ENCODE peak calls at places on chromosomes 3 and 15, in five cellular contexts. One of them, this sample, is unnamed.

GRCh38 chr15:67125589-67126502 is 60.4 kb downstream of the SMAD3 start:
- DNase-seq in dermis blood vessel endothelial cell: peak; percentile 94
- DNase-seq in progenitor cell of endocrine pancreas: no peak
- DNase-seq in naive thymus-derived CD8-positive, alpha-beta T cell: no peak
- DNase-seq in HEK293T: no peak
- DNase-seq in this sample: no peak

GRCh38 chr3:23820888-23821287 is 15.1 kb downstream of the UBE2E1 start:
- DNase-seq in dermis blood vessel endothelial cell: no peak
- DNase-seq in progenitor cell of endocrine pancreas: no peak
- DNase-seq in naive thymus-derived CD8-positive, alpha-beta T cell: no peak
- DNase-seq in HEK293T: no peak
- DNase-seq in this sample: no peak

GRCh38 chr15:78730955-78731354 is 80.3 kb downstream of the ADAMTS7 start:
- DNase-seq in dermis blood vessel endothelial cell: no peak
- DNase-seq in progenitor cell of endocrine pancreas: no peak
- DNase-seq in naive thymus-derived CD8-positive, alpha-beta T cell: no peak
- DNase-seq in HEK293T: no peak
- DNase-seq in this sample: no peak

GRCh38 chr3:128041378-128041777 is 10.9 kb upstream of the SEC61A1 start:
- DNase-seq in dermis blood vessel endothelial cell: no peak
- DNase-seq in progenitor cell of endocrine pancreas: no peak
- DNase-seq in naive thymus-derived CD8-positive, alpha-beta T cell: no peak
- DNase-seq in HEK293T: no peak
- DNase-seq in this sample: no peak

GRCh38 chr3:101377796-101378195 is 57.4 kb upstream of the IMPG2 start:
- DNase-seq in dermis blood vessel endothelial cell: no peak
- DNase-seq in progenitor cell of endocrine pancreas: no peak
- DNase-seq in naive thymus-derived CD8-positive, alpha-beta T cell: no peak
- DNase-seq in HEK293T: no peak
- DNase-seq in this sample: no peak

GRCh38 chr15:100457201-100457600 is 71.5 kb downstream of the CERS3 start:
- DNase-seq in dermis blood vessel endothelial cell: peak; percentile 2
- DNase-seq in progenitor cell of endocrine pancreas: no peak
- DNase-seq in naive thymus-derived CD8-positive, alpha-beta T cell: no peak
- DNase-seq in HEK293T: no peak
- DNase-seq in this sample: no peak

GRCh38 chr3:172201136-172201989 is 162.0 kb downstream of the FNDC3B start:
- DNase-seq in dermis blood vessel endothelial cell: peak; percentile 92
- DNase-seq in progenitor cell of endocrine pancreas: no peak
- DNase-seq in naive thymus-derived CD8-positive, alpha-beta T cell: no peak
- DNase-seq in HEK293T: no peak
- DNase-seq in this sample: no peak

GRCh38 chr15:53962646-53963561 is 15.3 kb upstream of the UNC13C start:
- DNase-seq in dermis blood vessel endothelial cell: peak; percentile 20
- DNase-seq in progenitor cell of endocrine pancreas: peak; percentile 10
- DNase-seq in naive thymus-derived CD8-positive, alpha-beta T cell: no peak
- DNase-seq in HEK293T: peak; percentile 10
- DNase-seq in this sample: no peak

GRCh38 chr3:165336786-165337185 is 140.6 kb upstream of the SLITRK3 start:
- DNase-seq in dermis blood vessel endothelial cell: no peak
- DNase-seq in progenitor cell of endocrine pancreas: no peak
- DNase-seq in naive thymus-derived CD8-positive, alpha-beta T cell: no peak
- DNase-seq in HEK293T: no peak
- DNase-seq in this sample: no peak

GRCh38 chr15:58934521-58934920 is 1.0 kb upstream of the SLTM start:
- DNase-seq in dermis blood vessel endothelial cell: no peak
- DNase-seq in progenitor cell of endocrine pancreas: no peak
- DNase-seq in naive thymus-derived CD8-positive, alpha-beta T cell: no peak
- DNase-seq in HEK293T: no peak
- DNase-seq in this sample: no peak

GRCh38 chr15:66145242-66146182 is 108.0 kb downstream of the MEGF11 start:
- DNase-seq in dermis blood vessel endothelial cell: no peak
- DNase-seq in progenitor cell of endocrine pancreas: no peak
- DNase-seq in naive thymus-derived CD8-positive, alpha-beta T cell: no peak
- DNase-seq in HEK293T: no peak
- DNase-seq in this sample: no peak

GRCh38 chr3:41450416-41451231 is 251.3 kb downstream of the CTNNB1 start:
- DNase-seq in dermis blood vessel endothelial cell: peak; percentile 4
- DNase-seq in progenitor cell of endocrine pancreas: no peak
- DNase-seq in naive thymus-derived CD8-positive, alpha-beta T cell: no peak
- DNase-seq in HEK293T: peak; percentile 61
- DNase-seq in this sample: no peak

GRCh38 chr3:174820885-174821284 is 38.2 kb upstream of the NAALADL2 start:
- DNase-seq in dermis blood vessel endothelial cell: no peak
- DNase-seq in progenitor cell of endocrine pancreas: no peak
- DNase-seq in naive thymus-derived CD8-positive, alpha-beta T cell: no peak
- DNase-seq in HEK293T: no peak
- DNase-seq in this sample: no peak

GRCh38 chr3:111715911-111716523 is 120.9 kb upstream of the ZBED2 start:
- DNase-seq in dermis blood vessel endothelial cell: peak; percentile 78
- DNase-seq in progenitor cell of endocrine pancreas: no peak
- DNase-seq in naive thymus-derived CD8-positive, alpha-beta T cell: no peak
- DNase-seq in HEK293T: peak; percentile 58
- DNase-seq in this sample: no peak

GRCh38 chr3:22117751-22118346 is 366.8 kb upstream of the ZNF385D start:
- DNase-seq in dermis blood vessel endothelial cell: peak; percentile 63
- DNase-seq in progenitor cell of endocrine pancreas: no peak
- DNase-seq in naive thymus-derived CD8-positive, alpha-beta T cell: no peak
- DNase-seq in HEK293T: peak; percentile 7
- DNase-seq in this sample: no peak

GRCh38 chr3:99952306-99952705 is 134.6 kb downstream of the CMSS1 start:
- DNase-seq in dermis blood vessel endothelial cell: no peak
- DNase-seq in progenitor cell of endocrine pancreas: no peak
- DNase-seq in naive thymus-derived CD8-positive, alpha-beta T cell: no peak
- DNase-seq in HEK293T: no peak
- DNase-seq in this sample: no peak

GRCh38 chr15:62165029-62165792 is at the start of gene C2CD4B:
- DNase-seq in dermis blood vessel endothelial cell: peak; percentile 95
- DNase-seq in progenitor cell of endocrine pancreas: peak; percentile 41
- DNase-seq in naive thymus-derived CD8-positive, alpha-beta T cell: no peak
- DNase-seq in HEK293T: no peak
- DNase-seq in this sample: no peak

GRCh38 chr3:177694316-177694715 is 497.0 kb upstream of the TBL1XR1 start:
- DNase-seq in dermis blood vessel endothelial cell: peak; percentile 95
- DNase-seq in progenitor cell of endocrine pancreas: no peak
- DNase-seq in naive thymus-derived CD8-positive, alpha-beta T cell: no peak
- DNase-seq in HEK293T: no peak
- DNase-seq in this sample: no peak

GRCh38 chr15:31489801-31490646 is 163.4 kb downstream of the KLF13 start:
- DNase-seq in dermis blood vessel endothelial cell: peak; percentile 72
- DNase-seq in progenitor cell of endocrine pancreas: peak; percentile 14
- DNase-seq in naive thymus-derived CD8-positive, alpha-beta T cell: peak; percentile 70
- DNase-seq in HEK293T: peak; percentile 53
- DNase-seq in this sample: peak; percentile 14

GRCh38 chr3:151203053-151203420 is at the start of gene GPR171:
- DNase-seq in dermis blood vessel endothelial cell: no peak
- DNase-seq in progenitor cell of endocrine pancreas: no peak
- DNase-seq in naive thymus-derived CD8-positive, alpha-beta T cell: peak; percentile 85
- DNase-seq in HEK293T: no peak
- DNase-seq in this sample: peak; percentile 30

GRCh38 chr15:99963096-99963825 is 230.0 kb upstream of the LYSMD4 start:
- DNase-seq in dermis blood vessel endothelial cell: no peak
- DNase-seq in progenitor cell of endocrine pancreas: peak; percentile 3
- DNase-seq in naive thymus-derived CD8-positive, alpha-beta T cell: no peak
- DNase-seq in HEK293T: no peak
- DNase-seq in this sample: no peak

GRCh38 chr3:191008074-191008473 is 145.6 kb upstream of the GMNC start:
- DNase-seq in dermis blood vessel endothelial cell: no peak
- DNase-seq in progenitor cell of endocrine pancreas: no peak
- DNase-seq in naive thymus-derived CD8-positive, alpha-beta T cell: no peak
- DNase-seq in HEK293T: no peak
- DNase-seq in this sample: no peak

GRCh38 chr15:70299931-70300858 is 202.5 kb upstream of the TLE3 start:
- DNase-seq in dermis blood vessel endothelial cell: no peak
- DNase-seq in progenitor cell of endocrine pancreas: no peak
- DNase-seq in naive thymus-derived CD8-positive, alpha-beta T cell: peak; percentile 70
- DNase-seq in HEK293T: no peak
- DNase-seq in this sample: peak; percentile 6

GRCh38 chr3:105829879-105830622 is 38.8 kb downstream of the CBLB start:
- DNase-seq in dermis blood vessel endothelial cell: peak; percentile 90
- DNase-seq in progenitor cell of endocrine pancreas: no peak
- DNase-seq in naive thymus-derived CD8-positive, alpha-beta T cell: no peak
- DNase-seq in HEK293T: no peak
- DNase-seq in this sample: no peak